ENCODE peak calls at places on chromosome 7, in five cellular contexts. W is HepG2, U is GM12878, C is NT2/D1, Z is H1. Q is an unnamed sample.

GRCh38 chr7:21934824-21935223 is 10.9 kb downstream of the CDCA7L start:
- DNase-seq in C (no peak), U (no peak), Z (no peak), W (no peak), Q (no peak)

GRCh38 chr7:105149827-105150226 is 135.8 kb downstream of the KMT2E start:
- DNase-seq in C (no peak), U (no peak), Z (no peak), W (no peak), Q (no peak)

GRCh38 chr7:66617295-66617694 is 11.4 kb upstream of the KCTD7 start:
- DNase-seq in Z (no peak), W (no peak), C (no peak), U (no peak), Q (no peak)

GRCh38 chr7:108463613-108464012 is 7.4 kb upstream of the NRCAM start:
- DNase-seq in U (no peak), C (no peak), W (no peak), Z (no peak), Q (no peak)

GRCh38 chr7:48971173-48971572 is 46.8 kb downstream of the CDC14C start:
- DNase-seq in W (no peak), U (no peak), Z (no peak), C (no peak), Q (no peak)

GRCh38 chr7:101126651-101127459 is at the start of gene SERPINE1:
- DNase-seq in C (peak; percentile 54), W (peak; percentile 98), U (peak; percentile 47), Z (no peak), Q (no peak)

GRCh38 chr7:25216837-25217236 is 11.4 kb downstream of the NPVF start:
- DNase-seq in Z (no peak), W (peak; percentile 39), U (peak; percentile 11), C (peak; percentile 44), Q (no peak)

GRCh38 chr7:142556745-142557144 is 192.5 kb upstream of the PRSS1 start:
- DNase-seq in C (peak; percentile 43), W (peak; percentile 5), Z (peak; percentile 54), U (no peak), Q (peak; percentile 39)

GRCh38 chr7:143490719-143491306 is 13.1 kb downstream of the TAS2R41 start:
- DNase-seq in W (peak; percentile 30), Z (no peak), C (peak; percentile 43), U (no peak), Q (peak; percentile 52)

GRCh38 chr7:41977165-41977651 is 259.8 kb downstream of the GLI3 start:
- DNase-seq in C (peak; percentile 58), U (no peak), W (peak; percentile 21), Z (no peak), Q (peak; percentile 43)

GRCh38 chr7:6614941-6615737 is at the start of gene ZNF853:
- DNase-seq in Z (no peak), U (no peak), W (no peak), C (no peak), Q (peak; percentile 46)

GRCh38 chr7:99473315-99473596 is 566 bp downstream of the ZNF789 start:
- DNase-seq in Z (no peak), C (no peak), W (peak; percentile 76), U (peak; percentile 33), Q (peak; percentile 46)

GRCh38 chr7:132187391-132187790 is 388.9 kb downstream of the PLXNA4 start:
- DNase-seq in W (no peak), C (no peak), Z (no peak), U (no peak), Q (no peak)

GRCh38 chr7:36390199-36391090 is 783 bp downstream of the ANLN start:
- DNase-seq in U (no peak), Z (peak; percentile 31), C (peak; percentile 85), W (peak; percentile 73), Q (peak; percentile 81)

GRCh38 chr7:35982600-35982999 is 170.5 kb upstream of the EEPD1 start:
- DNase-seq in U (no peak), W (no peak), Z (no peak), C (no peak), Q (no peak)

GRCh38 chr7:74581916-74582440 is 75.5 kb upstream of the GTF2I start:
- DNase-seq in W (no peak), Z (no peak), C (no peak), U (no peak), Q (no peak)

GRCh38 chr7:151014950-151015349 is 9.3 kb downstream of the ATG9B start:
- DNase-seq in W (no peak), U (no peak), C (no peak), Z (no peak), Q (no peak)

GRCh38 chr7:3955751-3956696 is 655.0 kb downstream of the SDK1 start:
- DNase-seq in Z (no peak), C (no peak), U (peak; percentile 19), W (no peak), Q (no peak)
- TF ChIP-seq SUZ12 in Z (no peak), C (no peak), U (no peak), W (no peak), Q (no peak)

GRCh38 chr7:94352854-94353253 is 41.8 kb upstream of the COL1A2 start:
- DNase-seq in C (no peak), W (no peak), Z (no peak), U (no peak), Q (no peak)

GRCh38 chr7:94354950-94355349 is 39.7 kb upstream of the COL1A2 start:
- DNase-seq in W (no peak), C (no peak), U (no peak), Z (no peak), Q (no peak)

GRCh38 chr7:94351703-94352102 is 43.0 kb upstream of the COL1A2 start:
- DNase-seq in C (no peak), Z (no peak), W (no peak), U (no peak), Q (no peak)

GRCh38 chr7:94348142-94348541 is 46.6 kb upstream of the COL1A2 start:
- DNase-seq in Z (no peak), U (no peak), W (no peak), C (peak; percentile 6), Q (no peak)

GRCh38 chr7:94350729-94351128 is 44.0 kb upstream of the COL1A2 start:
- DNase-seq in U (no peak), W (no peak), C (no peak), Z (no peak), Q (no peak)
- TF ChIP-seq SUZ12 in U (no peak), W (no peak), C (no peak), Z (no peak), Q (no peak)

DNA sequence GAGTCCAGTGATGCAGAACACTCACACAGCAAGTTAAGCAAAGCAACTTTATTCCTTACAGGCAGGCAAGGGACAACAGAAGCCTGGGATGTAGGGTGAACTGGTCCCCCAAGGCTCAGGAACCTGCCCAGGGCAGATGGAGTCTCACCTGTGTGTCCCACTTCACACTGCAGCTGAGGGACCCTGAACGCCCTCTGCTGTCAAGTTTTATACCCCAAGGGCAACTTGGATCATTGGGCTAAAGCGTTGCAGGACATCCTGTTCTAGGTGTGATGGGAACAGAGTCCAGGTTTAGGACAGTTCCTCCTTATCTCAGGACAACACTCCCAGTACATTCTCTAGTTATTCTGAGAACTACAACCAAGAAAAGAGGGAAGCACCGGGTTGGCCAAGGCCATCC is 49.5 kb upstream of the ZNF746 start:
- DNase-seq in Z (no peak), W (no peak), C (no peak), U (no peak), Q (no peak)
- TF ChIP-seq SUZ12 in Z (no peak), W (no peak), C (no peak), U (no peak), Q (no peak)

DNA sequence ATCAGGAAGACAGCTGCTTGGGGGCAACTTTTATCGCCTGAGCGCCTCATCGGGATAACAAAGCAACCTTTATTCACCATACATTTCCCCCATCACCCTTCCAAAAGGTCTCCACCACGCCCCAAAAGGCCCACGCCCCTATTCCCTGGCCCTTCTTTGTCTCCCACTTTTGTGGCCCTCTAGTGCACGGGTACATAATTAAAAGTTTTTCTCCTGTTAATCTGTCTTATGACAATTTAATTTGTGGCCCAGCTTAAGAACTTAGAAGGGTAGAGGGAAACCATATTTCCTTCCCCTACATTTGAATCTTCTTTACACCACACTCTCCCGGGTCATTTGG is 643 bp downstream of the RP9 start:
- DNase-seq in C (no peak), U (no peak), W (no peak), Z (no peak), Q (no peak)
- TF ChIP-seq SUZ12 in C (no peak), U (no peak), W (no peak), Z (no peak), Q (no peak)

Q was measured in HEK293T.